ENCODE peak calls at places on chromosome 22, in nine cellular contexts. D is pancreas, G is GM23338, M is HepG2, X is cardiac fibroblast, Y is tibial nerve, W is breast epithelium, R is psoas muscle, U is kidney epithelial cell. S is an unnamed sample.

GRCh38 chr22:23857606-23858483 is at the start of gene SLC2A11:
- DNase-seq in M (peak; percentile 96), G (peak; percentile 98), X (peak; percentile 97), Y (peak; percentile 87), R (peak; percentile 100), U (peak; percentile 90), D (peak; percentile 97), W (peak; percentile 93), S (peak; percentile 91)

GRCh38 chr22:35477911-35478582 is 62.6 kb upstream of the RASD2 start:
- DNase-seq in R (peak; percentile 78), U (peak; percentile 71), G (no peak), X (peak; percentile 77), D (no peak), W (no peak), Y (peak; percentile 48), M (no peak), S (peak; percentile 90)

GRCh38 chr22:19586922-19587684 is 62.9 kb upstream of the CLDN5 start:
- DNase-seq in Y (no peak), M (no peak), D (no peak), R (no peak), W (no peak), U (no peak), G (no peak), X (no peak), S (no peak)

GRCh38 chr22:35345808-35346505 is 34.9 kb upstream of the HMOX1 start:
- DNase-seq in Y (no peak), G (no peak), M (no peak), R (no peak), W (no peak), X (no peak), U (no peak), D (no peak), S (no peak)

GRCh38 chr22:26835929-26836528 is 178.6 kb downstream of the MIAT start:
- DNase-seq in M (peak; percentile 26), W (no peak), X (peak; percentile 55), D (peak; percentile 72), R (no peak), Y (peak; percentile 32), G (peak; percentile 94), U (no peak), S (peak; percentile 33)

GRCh38 chr22:21033895-21034294 is 1.5 kb upstream of the SLC7A4 start:
- DNase-seq in Y (no peak), D (no peak), X (no peak), R (no peak), G (no peak), M (no peak), W (no peak), U (no peak), S (no peak)

GRCh38 chr22:37275622-37276021 is 6.7 kb upstream of the CYTH4 start:
- DNase-seq in U (no peak), G (no peak), X (no peak), M (no peak), Y (no peak), R (no peak), W (no peak), D (no peak), S (no peak)

GRCh38 chr22:24442352-24442744 is 14.9 kb downstream of the ADORA2A start:
- DNase-seq in U (no peak), W (no peak), D (no peak), Y (no peak), X (no peak), G (no peak), R (no peak), M (no peak), S (no peak)

DNA sequence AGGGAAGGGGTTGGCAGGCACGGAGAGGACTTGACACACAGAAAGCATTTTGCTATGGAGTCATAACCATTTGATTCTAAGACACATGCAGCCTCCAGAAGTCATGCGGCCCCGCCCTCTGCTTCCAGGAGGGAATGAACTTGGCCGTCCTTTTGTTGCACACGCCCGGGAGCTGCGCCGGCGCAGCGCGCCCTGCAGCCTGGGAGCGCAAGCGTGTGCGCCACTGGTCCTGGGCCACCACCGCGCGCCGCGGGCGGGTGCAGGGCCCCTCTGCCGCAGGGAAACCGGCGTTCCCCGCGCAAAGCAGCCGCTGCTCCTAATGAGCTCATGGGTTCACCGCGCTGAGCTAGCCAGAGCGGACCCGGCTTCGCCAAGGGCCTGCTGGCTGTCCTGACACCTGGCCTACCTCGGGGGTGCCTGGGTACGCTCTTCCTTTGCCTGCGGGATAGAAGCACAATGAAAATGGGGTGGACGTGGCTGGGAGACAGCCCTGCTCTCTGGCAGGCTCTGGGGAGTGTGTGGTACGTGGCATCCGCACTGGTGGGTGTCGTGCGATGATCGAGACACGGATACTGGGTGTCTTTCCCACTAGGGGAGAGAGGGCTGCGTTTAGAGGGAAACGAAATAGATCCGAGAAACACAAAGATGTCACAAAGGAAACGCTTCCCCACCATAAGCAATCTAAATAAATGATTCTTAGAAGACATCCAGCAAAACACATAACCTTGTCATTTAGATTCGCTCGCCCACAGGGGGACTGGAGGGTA is 669 bp downstream of the MICAL3 start:
- DNase-seq in W (peak; percentile 74), G (peak; percentile 80), U (no peak), R (peak; percentile 93), M (no peak), D (peak; percentile 88), X (peak; percentile 86), Y (peak; percentile 75), S (no peak)
- TF ChIP-seq CTCF in W (no peak), G (no peak), U (no peak), R (peak; percentile 9), M (peak; percentile 47), D (no peak), X (no peak), Y (no peak), S (no peak)

GRCh38 chr22:31491218-31491962 is 1.7 kb upstream of the EIF4ENIF1 start:
- DNase-seq in G (peak; percentile 52), W (no peak), D (no peak), Y (no peak), X (no peak), R (no peak), M (no peak), U (no peak), S (no peak)

GRCh38 chr22:31492151-31492550 is 2.5 kb upstream of the EIF4ENIF1 start:
- DNase-seq in Y (no peak), W (no peak), U (no peak), M (no peak), G (no peak), D (no peak), X (no peak), R (no peak), S (no peak)

GRCh38 chr22:31488988-31489617 is 539 bp downstream of the EIF4ENIF1 start:
- DNase-seq in X (peak; percentile 35), M (no peak), Y (no peak), U (no peak), R (peak; percentile 71), G (peak; percentile 65), D (peak; percentile 75), W (no peak), S (no peak)

GRCh38 chr22:31489632-31490495 is at the start of gene EIF4ENIF1:
- DNase-seq in D (peak; percentile 93), U (no peak), R (peak; percentile 94), G (peak; percentile 87), M (peak; percentile 72), Y (peak; percentile 75), W (peak; percentile 81), X (peak; percentile 93), S (peak; percentile 11)

GRCh38 chr22:31490496-31490925 is 869 bp upstream of the EIF4ENIF1 start:
- DNase-seq in D (no peak), Y (peak; percentile 34), G (peak; percentile 58), R (peak; percentile 61), M (peak; percentile 77), X (peak; percentile 74), W (no peak), U (no peak), S (peak; percentile 30)
- H3K4me3 ChIP-seq in D (peak overlapping the region; percentile 90), Y (peak overlapping the region; percentile 90), G (peak overlapping the region; percentile 97), R (peak overlapping the region; percentile 92), M (peak overlapping the region; percentile 79), X (peak overlapping the region; percentile 81), W (peak overlapping the region; percentile 97), U (peak overlapping the region; percentile 71), S (peak overlapping the region; percentile 88)

GRCh38 chr22:17789379-17790200 is 15.3 kb upstream of the BID start:
- DNase-seq in X (no peak), R (no peak), D (no peak), Y (no peak), U (no peak), G (no peak), W (no peak), M (no peak), S (no peak)

GRCh38 chr22:17792854-17793434 is 18.7 kb upstream of the BID start:
- DNase-seq in W (no peak), Y (no peak), M (no peak), D (no peak), R (no peak), G (no peak), X (no peak), U (no peak), S (no peak)

GRCh38 chr22:17794726-17795125 is 20.5 kb upstream of the BID start:
- DNase-seq in G (no peak), M (no peak), X (no peak), Y (no peak), U (no peak), W (no peak), R (no peak), D (no peak), S (no peak)

GRCh38 chr22:17791196-17791595 is 16.9 kb upstream of the BID start:
- DNase-seq in U (no peak), R (no peak), M (no peak), G (no peak), Y (no peak), X (no peak), W (no peak), D (no peak), S (no peak)

GRCh38 chr22:17792289-17792688 is 18.0 kb upstream of the BID start:
- DNase-seq in Y (no peak), W (no peak), M (no peak), R (no peak), G (peak; percentile 74), D (no peak), U (no peak), X (no peak), S (no peak)
- TF ChIP-seq CTCF in Y (no peak), W (no peak), M (no peak), R (no peak), G (peak; percentile 48), D (no peak), U (peak; percentile 5), X (no peak), S (no peak)

GRCh38 chr22:45211848-45212247 is 28.8 kb downstream of the KIAA0930 start:
- DNase-seq in R (no peak), U (no peak), D (peak; percentile 44), X (no peak), W (no peak), Y (no peak), M (no peak), G (no peak), S (no peak)

GRCh38 chr22:45211435-45211834 is 29.3 kb downstream of the KIAA0930 start:
- DNase-seq in M (no peak), X (no peak), Y (no peak), R (peak; percentile 30), G (no peak), D (peak; percentile 15), U (no peak), W (no peak), S (no peak)

GRCh38 chr22:45212992-45213751 is 27.5 kb downstream of the KIAA0930 start:
- DNase-seq in M (no peak), D (peak; percentile 43), W (no peak), R (peak; percentile 67), G (no peak), X (peak; percentile 49), U (no peak), Y (peak; percentile 55), S (no peak)

GRCh38 chr22:45210577-45211431 is 29.9 kb downstream of the KIAA0930 start:
- DNase-seq in W (peak; percentile 17), M (no peak), R (peak; percentile 43), D (peak; percentile 43), X (no peak), Y (no peak), U (no peak), G (no peak), S (peak; percentile 88)

DNA sequence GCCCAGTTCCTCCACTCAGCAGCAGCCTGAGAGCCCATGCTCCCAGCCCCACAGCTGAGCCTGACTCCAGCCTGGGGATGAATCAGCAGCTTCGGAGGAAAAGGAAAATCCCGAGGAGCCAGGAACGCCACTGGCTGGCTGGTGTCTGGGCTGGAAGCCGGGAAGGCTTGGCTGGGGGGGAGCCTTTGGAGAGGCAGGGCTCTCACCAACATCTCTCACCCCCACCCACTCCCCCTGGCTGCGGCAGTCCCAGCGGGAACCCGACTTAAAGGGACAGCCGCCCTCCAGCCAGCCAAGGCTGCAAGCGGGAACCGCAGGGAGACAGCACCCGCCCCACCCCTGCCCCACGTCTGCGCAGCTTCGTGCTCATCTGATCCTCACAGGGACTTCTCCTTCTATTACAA is 28.4 kb downstream of the KIAA0930 start:
- DNase-seq in W (peak; percentile 64), M (no peak), G (peak; percentile 63), D (peak; percentile 56), Y (peak; percentile 44), R (peak; percentile 90), U (peak; percentile 68), X (peak; percentile 88), S (peak; percentile 88)
- H3K4me3 ChIP-seq in W (peak overlapping the region; percentile 65), M (no peak overlapping the region), G (no peak overlapping the region), D (no peak overlapping the region), Y (peak overlapping the region; percentile 41), R (peak overlapping the region; percentile 57), U (no peak overlapping the region), X (peak overlapping the region; percentile 36), S (peak overlapping the region; percentile 49)